ENCODE peak calls at places on chromosomes 4 and X, in eight cellular contexts. One of them, this sample, is unnamed.

GRCh38 chrX:55143621-55144020 is 54.8 kb downstream of the PAGE2 start:
- DNase-seq in NCI-H1092 treated with DMSO at 0.1 percent for 48 hours: no peak
- DNase-seq in posterior cingulate gyrus: no peak
- DNase-seq in fibroblast of lung: no peak
- DNase-seq in activated naive CD4-positive, alpha-beta T cell treated with anti-CD3 and anti-CD28 coated beads, Interleukin-2, amount 50 U/mL, for 72 hours: no peak
- DNase-seq in activated T-helper 1 cell treated with anti-CD3 and anti-CD28 coated beads, Interleukin-2, amount 50 U/mL, for 16 hours: no peak
- DNase-seq in GM06990: no peak
- DNase-seq in GM19239: no peak
- DNase-seq in this sample: no peak

GRCh38 chr4:98283219-98284199 is 22.3 kb downstream of the RAP1GDS1 start:
- DNase-seq in posterior cingulate gyrus: no peak
- DNase-seq in fibroblast of lung: peak
- DNase-seq in activated naive CD4-positive, alpha-beta T cell treated with anti-CD3 and anti-CD28 coated beads, Interleukin-2, amount 50 U/mL, for 72 hours: no peak
- DNase-seq in NCI-H1092 treated with DMSO at 0.1 percent for 48 hours: no peak
- DNase-seq in GM19239: no peak
- DNase-seq in GM06990: no peak
- DNase-seq in activated T-helper 1 cell treated with anti-CD3 and anti-CD28 coated beads, Interleukin-2, amount 50 U/mL, for 16 hours: no peak
- DNase-seq in this sample: no peak

GRCh38 chrX:86724277-86724676 is 576.0 kb downstream of the DACH2 start:
- DNase-seq in fibroblast of lung: no peak
- DNase-seq in activated T-helper 1 cell treated with anti-CD3 and anti-CD28 coated beads, Interleukin-2, amount 50 U/mL, for 16 hours: no peak
- DNase-seq in GM19239: no peak
- DNase-seq in NCI-H1092 treated with DMSO at 0.1 percent for 48 hours: no peak
- DNase-seq in posterior cingulate gyrus: no peak
- DNase-seq in activated naive CD4-positive, alpha-beta T cell treated with anti-CD3 and anti-CD28 coated beads, Interleukin-2, amount 50 U/mL, for 72 hours: no peak
- DNase-seq in GM06990: no peak
- DNase-seq in this sample: no peak

GRCh38 chr4:3009422-3009821 is 46.1 kb downstream of the GRK4 start:
- DNase-seq in GM19239: no peak
- DNase-seq in activated naive CD4-positive, alpha-beta T cell treated with anti-CD3 and anti-CD28 coated beads, Interleukin-2, amount 50 U/mL, for 72 hours: no peak
- DNase-seq in activated T-helper 1 cell treated with anti-CD3 and anti-CD28 coated beads, Interleukin-2, amount 50 U/mL, for 16 hours: no peak
- DNase-seq in fibroblast of lung: peak
- DNase-seq in posterior cingulate gyrus: no peak
- DNase-seq in NCI-H1092 treated with DMSO at 0.1 percent for 48 hours: no peak
- DNase-seq in GM06990: peak
- DNase-seq in this sample: no peak

GRCh38 chr4:24042094-24042493 is 152.2 kb upstream of the PPARGC1A start:
- DNase-seq in activated naive CD4-positive, alpha-beta T cell treated with anti-CD3 and anti-CD28 coated beads, Interleukin-2, amount 50 U/mL, for 72 hours: no peak
- DNase-seq in GM19239: no peak
- DNase-seq in NCI-H1092 treated with DMSO at 0.1 percent for 48 hours: no peak
- DNase-seq in posterior cingulate gyrus: no peak
- DNase-seq in activated T-helper 1 cell treated with anti-CD3 and anti-CD28 coated beads, Interleukin-2, amount 50 U/mL, for 16 hours: no peak
- DNase-seq in GM06990: no peak
- DNase-seq in fibroblast of lung: peak
- DNase-seq in this sample: peak

GRCh38 chrX:137427061-137427778 is 138.7 kb upstream of the ZIC3 start:
- DNase-seq in posterior cingulate gyrus: no peak
- DNase-seq in fibroblast of lung: no peak
- DNase-seq in GM06990: no peak
- DNase-seq in activated naive CD4-positive, alpha-beta T cell treated with anti-CD3 and anti-CD28 coated beads, Interleukin-2, amount 50 U/mL, for 72 hours: no peak
- DNase-seq in activated T-helper 1 cell treated with anti-CD3 and anti-CD28 coated beads, Interleukin-2, amount 50 U/mL, for 16 hours: no peak
- DNase-seq in NCI-H1092 treated with DMSO at 0.1 percent for 48 hours: no peak
- DNase-seq in GM19239: no peak
- DNase-seq in this sample: no peak

GRCh38 chrX:11099465-11099864 is 11.7 kb upstream of the HCCS start:
- DNase-seq in GM06990: no peak
- DNase-seq in activated T-helper 1 cell treated with anti-CD3 and anti-CD28 coated beads, Interleukin-2, amount 50 U/mL, for 16 hours: no peak
- DNase-seq in posterior cingulate gyrus: no peak
- DNase-seq in fibroblast of lung: no peak
- DNase-seq in activated naive CD4-positive, alpha-beta T cell treated with anti-CD3 and anti-CD28 coated beads, Interleukin-2, amount 50 U/mL, for 72 hours: no peak
- DNase-seq in NCI-H1092 treated with DMSO at 0.1 percent for 48 hours: no peak
- DNase-seq in GM19239: no peak
- DNase-seq in this sample: no peak

GRCh38 chr4:80535551-80535950 is 200.0 kb downstream of the CFAP299 start:
- DNase-seq in fibroblast of lung: no peak
- DNase-seq in activated naive CD4-positive, alpha-beta T cell treated with anti-CD3 and anti-CD28 coated beads, Interleukin-2, amount 50 U/mL, for 72 hours: no peak
- DNase-seq in GM19239: no peak
- DNase-seq in activated T-helper 1 cell treated with anti-CD3 and anti-CD28 coated beads, Interleukin-2, amount 50 U/mL, for 16 hours: no peak
- DNase-seq in NCI-H1092 treated with DMSO at 0.1 percent for 48 hours: no peak
- DNase-seq in posterior cingulate gyrus: no peak
- DNase-seq in GM06990: no peak
- DNase-seq in this sample: no peak

GRCh38 chr4:147494301-147494700 is 13.4 kb downstream of the EDNRA start:
- DNase-seq in GM06990: no peak
- DNase-seq in NCI-H1092 treated with DMSO at 0.1 percent for 48 hours: no peak
- DNase-seq in fibroblast of lung: no peak
- DNase-seq in activated T-helper 1 cell treated with anti-CD3 and anti-CD28 coated beads, Interleukin-2, amount 50 U/mL, for 16 hours: no peak
- DNase-seq in activated naive CD4-positive, alpha-beta T cell treated with anti-CD3 and anti-CD28 coated beads, Interleukin-2, amount 50 U/mL, for 72 hours: no peak
- DNase-seq in posterior cingulate gyrus: no peak
- DNase-seq in GM19239: no peak
- DNase-seq in this sample: no peak

GRCh38 chr4:140134780-140135179 is 19.2 kb downstream of the MAML3 start:
- DNase-seq in activated T-helper 1 cell treated with anti-CD3 and anti-CD28 coated beads, Interleukin-2, amount 50 U/mL, for 16 hours: no peak
- DNase-seq in GM19239: no peak
- DNase-seq in NCI-H1092 treated with DMSO at 0.1 percent for 48 hours: no peak
- DNase-seq in posterior cingulate gyrus: no peak
- DNase-seq in fibroblast of lung: no peak
- DNase-seq in GM06990: no peak
- DNase-seq in activated naive CD4-positive, alpha-beta T cell treated with anti-CD3 and anti-CD28 coated beads, Interleukin-2, amount 50 U/mL, for 72 hours: no peak
- DNase-seq in this sample: no peak

GRCh38 chr4:119615068-119615744 is 13.4 kb downstream of the PDE5A start:
- DNase-seq in activated T-helper 1 cell treated with anti-CD3 and anti-CD28 coated beads, Interleukin-2, amount 50 U/mL, for 16 hours: no peak
- DNase-seq in activated naive CD4-positive, alpha-beta T cell treated with anti-CD3 and anti-CD28 coated beads, Interleukin-2, amount 50 U/mL, for 72 hours: no peak
- DNase-seq in NCI-H1092 treated with DMSO at 0.1 percent for 48 hours: no peak
- DNase-seq in fibroblast of lung: no peak
- DNase-seq in posterior cingulate gyrus: no peak
- DNase-seq in GM19239: no peak
- DNase-seq in GM06990: no peak
- DNase-seq in this sample: no peak

This sample was measured in AG08396.